ENCODE peak calls at places on chromosomes 1 and 21, in eight cellular contexts. One of them, this sample, is unnamed.

GRCh38 chr1:117589531-117589930 is 16.3 kb upstream of the TENT5C start:
- DNase-seq in choroid plexus epithelial cell: no peak
- DNase-seq in tibial nerve: no peak
- DNase-seq in cardiac fibroblast: no peak
- DNase-seq in breast epithelium: no peak
- DNase-seq in ovary: no peak
- DNase-seq in RWPE2: no peak
- DNase-seq in adrenal gland: no peak
- DNase-seq in this sample: no peak

GRCh38 chr1:55472784-55473183 is 257.6 kb upstream of the USP24 start:
- DNase-seq in choroid plexus epithelial cell: peak
- DNase-seq in adrenal gland: no peak
- DNase-seq in RWPE2: no peak
- DNase-seq in breast epithelium: no peak
- DNase-seq in cardiac fibroblast: peak
- DNase-seq in ovary: no peak
- DNase-seq in tibial nerve: no peak
- DNase-seq in this sample: no peak

GRCh38 chr1:76330993-76331603 is 256.6 kb downstream of the ST6GALNAC3 start:
- DNase-seq in cardiac fibroblast: peak
- DNase-seq in adrenal gland: peak
- DNase-seq in tibial nerve: peak
- DNase-seq in ovary: no peak
- DNase-seq in RWPE2: no peak
- DNase-seq in breast epithelium: no peak
- DNase-seq in choroid plexus epithelial cell: peak
- DNase-seq in this sample: peak

GRCh38 chr21:44427241-44428120 is 27.8 kb upstream of the LRRC3 start:
- DNase-seq in adrenal gland: no peak
- DNase-seq in tibial nerve: no peak
- DNase-seq in choroid plexus epithelial cell: no peak
- DNase-seq in RWPE2: peak
- DNase-seq in ovary: no peak
- DNase-seq in cardiac fibroblast: no peak
- DNase-seq in breast epithelium: peak
- DNase-seq in this sample: no peak

GRCh38 chr1:90723561-90724108 is 6.5 kb upstream of the BARHL2 start:
- DNase-seq in choroid plexus epithelial cell: no peak
- DNase-seq in adrenal gland: no peak
- DNase-seq in ovary: no peak
- DNase-seq in cardiac fibroblast: no peak
- DNase-seq in RWPE2: no peak
- DNase-seq in tibial nerve: no peak
- DNase-seq in breast epithelium: no peak
- DNase-seq in this sample: peak

GRCh38 chr21:41112740-41113692 is 54.9 kb upstream of the BACE2 start:
- DNase-seq in choroid plexus epithelial cell: peak
- DNase-seq in tibial nerve: no peak
- DNase-seq in ovary: no peak
- DNase-seq in RWPE2: no peak
- DNase-seq in cardiac fibroblast: peak
- DNase-seq in breast epithelium: peak
- DNase-seq in adrenal gland: no peak
- DNase-seq in this sample: peak

GRCh38 chr1:28417441-28418277 is 48.1 kb downstream of the PHACTR4 start:
- DNase-seq in tibial nerve: no peak
- DNase-seq in RWPE2: peak
- DNase-seq in choroid plexus epithelial cell: peak
- DNase-seq in breast epithelium: no peak
- DNase-seq in cardiac fibroblast: peak
- DNase-seq in adrenal gland: peak
- DNase-seq in ovary: no peak
- DNase-seq in this sample: peak

GRCh38 chr21:34889537-34890257 is 159.4 kb downstream of the RUNX1 start:
- DNase-seq in breast epithelium: peak
- DNase-seq in cardiac fibroblast: peak
- DNase-seq in choroid plexus epithelial cell: peak
- DNase-seq in ovary: peak
- DNase-seq in tibial nerve: peak
- DNase-seq in adrenal gland: peak
- DNase-seq in RWPE2: peak
- DNase-seq in this sample: peak

GRCh38 chr21:27152996-27153395 is 186.1 kb upstream of the ADAMTS5 start:
- DNase-seq in ovary: no peak
- DNase-seq in choroid plexus epithelial cell: no peak
- DNase-seq in tibial nerve: no peak
- DNase-seq in breast epithelium: no peak
- DNase-seq in cardiac fibroblast: no peak
- DNase-seq in RWPE2: no peak
- DNase-seq in adrenal gland: no peak
- DNase-seq in this sample: no peak

GRCh38 chr1:226990133-226990716 is 50.1 kb downstream of the COQ8A start:
- DNase-seq in breast epithelium: no peak
- DNase-seq in tibial nerve: no peak
- DNase-seq in RWPE2: no peak
- DNase-seq in choroid plexus epithelial cell: peak
- DNase-seq in adrenal gland: peak
- DNase-seq in ovary: peak
- DNase-seq in cardiac fibroblast: no peak
- DNase-seq in this sample: peak

GRCh38 chr1:209626633-209627348 is 25.4 kb downstream of the LAMB3 start:
- DNase-seq in adrenal gland: no peak
- DNase-seq in cardiac fibroblast: no peak
- DNase-seq in RWPE2: no peak
- DNase-seq in breast epithelium: no peak
- DNase-seq in tibial nerve: no peak
- DNase-seq in choroid plexus epithelial cell: no peak
- DNase-seq in ovary: no peak
- DNase-seq in this sample: no peak

GRCh38 chr1:107378602-107379265 is 237.9 kb downstream of the NTNG1 start:
- DNase-seq in ovary: no peak
- DNase-seq in adrenal gland: no peak
- DNase-seq in tibial nerve: no peak
- DNase-seq in breast epithelium: no peak
- DNase-seq in choroid plexus epithelial cell: no peak
- DNase-seq in cardiac fibroblast: no peak
- DNase-seq in RWPE2: no peak
- DNase-seq in this sample: no peak

GRCh38 chr1:20981903-20982695 is 194.6 kb downstream of the EIF4G3 start:
- DNase-seq in ovary: no peak
- DNase-seq in cardiac fibroblast: peak
- DNase-seq in RWPE2: no peak
- DNase-seq in choroid plexus epithelial cell: peak
- DNase-seq in breast epithelium: no peak
- DNase-seq in tibial nerve: no peak
- DNase-seq in adrenal gland: no peak
- DNase-seq in this sample: no peak

GRCh38 chr1:197799271-197799670 is 24.0 kb upstream of the DENND1B start:
- DNase-seq in RWPE2: no peak
- DNase-seq in choroid plexus epithelial cell: peak
- DNase-seq in tibial nerve: no peak
- DNase-seq in ovary: no peak
- DNase-seq in adrenal gland: no peak
- DNase-seq in cardiac fibroblast: peak
- DNase-seq in breast epithelium: no peak
- DNase-seq in this sample: peak

GRCh38 chr1:16371725-16372124 is 4.7 kb downstream of the SZRD1 start:
- DNase-seq in breast epithelium: no peak
- DNase-seq in cardiac fibroblast: peak
- DNase-seq in ovary: peak
- DNase-seq in adrenal gland: no peak
- DNase-seq in RWPE2: no peak
- DNase-seq in choroid plexus epithelial cell: peak
- DNase-seq in tibial nerve: no peak
- DNase-seq in this sample: peak

GRCh38 chr1:58988752-58989151 is 204.9 kb upstream of the JUN start:
- DNase-seq in ovary: no peak
- DNase-seq in tibial nerve: no peak
- DNase-seq in choroid plexus epithelial cell: no peak
- DNase-seq in breast epithelium: no peak
- DNase-seq in adrenal gland: peak
- DNase-seq in RWPE2: no peak
- DNase-seq in cardiac fibroblast: no peak
- DNase-seq in this sample: no peak

GRCh38 chr1:93588206-93588605 is 93.4 kb downstream of the BCAR3 start:
- DNase-seq in ovary: no peak
- DNase-seq in choroid plexus epithelial cell: peak
- DNase-seq in adrenal gland: no peak
- DNase-seq in cardiac fibroblast: peak
- DNase-seq in tibial nerve: no peak
- DNase-seq in RWPE2: no peak
- DNase-seq in breast epithelium: no peak
- DNase-seq in this sample: no peak

GRCh38 chr1:153384996-153385580 is 5.8 kb downstream of the S100A8 start:
- DNase-seq in adrenal gland: no peak
- DNase-seq in choroid plexus epithelial cell: no peak
- DNase-seq in cardiac fibroblast: no peak
- DNase-seq in ovary: no peak
- DNase-seq in breast epithelium: no peak
- DNase-seq in RWPE2: no peak
- DNase-seq in tibial nerve: no peak
- DNase-seq in this sample: no peak

GRCh38 chr1:209057901-209058300 is 525.6 kb upstream of the CAMK1G start:
- DNase-seq in ovary: no peak
- DNase-seq in cardiac fibroblast: no peak
- DNase-seq in choroid plexus epithelial cell: no peak
- DNase-seq in adrenal gland: no peak
- DNase-seq in RWPE2: no peak
- DNase-seq in breast epithelium: no peak
- DNase-seq in tibial nerve: no peak
- DNase-seq in this sample: no peak

DNA sequence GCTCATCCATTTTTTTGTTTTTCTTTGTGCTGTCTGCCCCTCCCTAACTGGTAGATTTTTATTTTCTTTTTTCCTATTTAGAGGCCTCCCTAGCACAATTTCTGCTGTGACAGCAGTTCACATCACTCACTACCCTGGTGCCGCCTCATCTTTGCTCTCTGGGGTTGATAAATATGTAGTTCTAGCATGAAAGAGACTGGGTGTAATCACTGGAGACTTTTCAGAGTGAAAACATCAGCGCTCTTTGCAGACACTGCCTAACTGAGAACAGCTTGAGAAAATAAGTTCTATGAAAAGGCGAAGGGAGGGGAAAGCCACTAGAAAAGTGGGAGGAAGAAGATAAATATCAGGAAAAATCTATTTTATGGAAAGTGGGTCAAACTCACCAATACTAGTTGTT is 334.6 kb downstream of the NUF2 start:
- DNase-seq in adrenal gland: no peak
- DNase-seq in choroid plexus epithelial cell: no peak
- DNase-seq in breast epithelium: no peak
- DNase-seq in tibial nerve: no peak
- DNase-seq in RWPE2: no peak
- DNase-seq in ovary: no peak
- DNase-seq in cardiac fibroblast: no peak
- DNase-seq in this sample: no peak
- TF ChIP-seq CTCF in adrenal gland: no peak
- TF ChIP-seq CTCF in choroid plexus epithelial cell: no peak
- TF ChIP-seq CTCF in breast epithelium: no peak
- TF ChIP-seq CTCF in tibial nerve: no peak
- TF ChIP-seq CTCF in RWPE2: no peak
- TF ChIP-seq CTCF in ovary: no peak
- TF ChIP-seq CTCF in cardiac fibroblast: no peak
- TF ChIP-seq CTCF in this sample: no peak

GRCh38 chr1:19734472-19734999 is 65.2 kb downstream of the TMCO4 start:
- DNase-seq in choroid plexus epithelial cell: peak
- DNase-seq in ovary: no peak
- DNase-seq in breast epithelium: no peak
- DNase-seq in RWPE2: no peak
- DNase-seq in adrenal gland: no peak
- DNase-seq in tibial nerve: no peak
- DNase-seq in cardiac fibroblast: peak
- DNase-seq in this sample: no peak
- TF ChIP-seq CTCF in choroid plexus epithelial cell: no peak
- TF ChIP-seq CTCF in ovary: no peak
- TF ChIP-seq CTCF in breast epithelium: no peak
- TF ChIP-seq CTCF in RWPE2: no peak
- TF ChIP-seq CTCF in adrenal gland: no peak
- TF ChIP-seq CTCF in tibial nerve: no peak
- TF ChIP-seq CTCF in cardiac fibroblast: no peak
- TF ChIP-seq CTCF in this sample: no peak

GRCh38 chr1:169511339-169512028 is 25.7 kb upstream of the SLC19A2 start:
- DNase-seq in ovary: no peak
- DNase-seq in RWPE2: no peak
- DNase-seq in cardiac fibroblast: peak
- DNase-seq in adrenal gland: peak
- DNase-seq in breast epithelium: no peak
- DNase-seq in tibial nerve: peak
- DNase-seq in choroid plexus epithelial cell: peak
- DNase-seq in this sample: no peak

GRCh38 chr1:169507413-169507812 is 21.7 kb upstream of the SLC19A2 start:
- DNase-seq in ovary: no peak
- DNase-seq in RWPE2: no peak
- DNase-seq in choroid plexus epithelial cell: no peak
- DNase-seq in adrenal gland: no peak
- DNase-seq in tibial nerve: no peak
- DNase-seq in cardiac fibroblast: no peak
- DNase-seq in breast epithelium: no peak
- DNase-seq in this sample: no peak

GRCh38 chr1:169510060-169510459 is 24.3 kb upstream of the SLC19A2 start:
- DNase-seq in adrenal gland: no peak
- DNase-seq in RWPE2: no peak
- DNase-seq in tibial nerve: no peak
- DNase-seq in choroid plexus epithelial cell: no peak
- DNase-seq in breast epithelium: no peak
- DNase-seq in ovary: no peak
- DNase-seq in cardiac fibroblast: no peak
- DNase-seq in this sample: no peak

GRCh38 chr1:169508432-169509338 is 22.9 kb upstream of the SLC19A2 start:
- DNase-seq in breast epithelium: no peak
- DNase-seq in tibial nerve: no peak
- DNase-seq in adrenal gland: no peak
- DNase-seq in RWPE2: no peak
- DNase-seq in ovary: no peak
- DNase-seq in cardiac fibroblast: peak
- DNase-seq in choroid plexus epithelial cell: peak
- DNase-seq in this sample: no peak

DNA sequence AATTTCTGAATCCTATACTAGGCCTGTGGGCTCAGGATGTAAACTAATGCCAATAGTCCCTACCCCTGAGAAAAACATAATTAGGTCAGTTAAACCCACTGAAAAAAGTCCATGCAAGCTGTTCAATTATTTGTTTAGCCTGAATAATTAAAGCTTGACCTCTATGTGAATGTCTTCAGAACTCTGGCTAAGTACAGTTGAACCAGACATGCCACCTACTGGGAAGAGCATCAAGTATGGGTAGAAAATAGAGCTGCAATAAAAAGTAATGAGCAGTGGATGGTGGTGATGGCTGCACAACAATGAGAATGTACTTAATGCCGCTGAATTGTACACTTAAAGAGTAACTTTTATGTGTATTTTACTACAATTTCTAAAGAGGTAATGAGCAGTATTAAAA is 23.6 kb upstream of the SLC19A2 start:
- DNase-seq in cardiac fibroblast: no peak
- DNase-seq in adrenal gland: no peak
- DNase-seq in RWPE2: no peak
- DNase-seq in breast epithelium: no peak
- DNase-seq in tibial nerve: no peak
- DNase-seq in ovary: no peak
- DNase-seq in choroid plexus epithelial cell: peak
- DNase-seq in this sample: no peak
- TF ChIP-seq CTCF in cardiac fibroblast: no peak
- TF ChIP-seq CTCF in adrenal gland: no peak
- TF ChIP-seq CTCF in RWPE2: no peak
- TF ChIP-seq CTCF in breast epithelium: no peak
- TF ChIP-seq CTCF in tibial nerve: no peak
- TF ChIP-seq CTCF in ovary: no peak
- TF ChIP-seq CTCF in choroid plexus epithelial cell: peak
- TF ChIP-seq CTCF in this sample: no peak

GRCh38 chr1:166907763-166908162 is 31.7 kb upstream of the TADA1 start:
- DNase-seq in RWPE2: no peak
- DNase-seq in tibial nerve: no peak
- DNase-seq in adrenal gland: no peak
- DNase-seq in cardiac fibroblast: no peak
- DNase-seq in breast epithelium: no peak
- DNase-seq in ovary: no peak
- DNase-seq in choroid plexus epithelial cell: no peak
- DNase-seq in this sample: peak
- TF ChIP-seq CTCF in RWPE2: no peak
- TF ChIP-seq CTCF in tibial nerve: no peak
- TF ChIP-seq CTCF in adrenal gland: no peak
- TF ChIP-seq CTCF in cardiac fibroblast: no peak
- TF ChIP-seq CTCF in breast epithelium: no peak
- TF ChIP-seq CTCF in ovary: no peak
- TF ChIP-seq CTCF in choroid plexus epithelial cell: no peak
- TF ChIP-seq CTCF in this sample: no peak

This sample was measured in GM12865.